ENCODE peak calls at places on chromosomes 7 and 10, in six cellular contexts. F is A549, V is body of pancreas, E is suprapubic skin, C is K562, Z is IMR-90. B is an unnamed sample.

GRCh38 chr7:116704650-116705049 is 32.7 kb downstream of the MET start:
- DNase-seq in F (no peak), V (no peak), E (no peak), C (no peak), Z (no peak), B (no peak)

GRCh38 chr10:47079177-47079580 is 168.0 kb downstream of the PTPN20 start:
- DNase-seq in F (no peak), V (no peak), E (no peak), C (no peak), Z (peak; percentile 67), B (no peak)

GRCh38 chr10:121952226-121952625 is 22.8 kb downstream of the NSMCE4A start:
- DNase-seq in F (no peak), V (no peak), E (no peak), C (no peak), Z (peak; percentile 13), B (no peak)

GRCh38 chr10:132650611-132651250 is 113.1 kb downstream of the INPP5A start:
- DNase-seq in F (no peak), V (no peak), E (peak; percentile 49), C (no peak), Z (no peak), B (no peak)

GRCh38 chr10:89869180-89869579 is 167.8 kb downstream of the KIF20B start:
- DNase-seq in F (no peak), V (no peak), E (no peak), C (no peak), Z (no peak), B (no peak)

GRCh38 chr10:71255817-71256660 is 43.7 kb downstream of the UNC5B start:
- DNase-seq in F (no peak), V (no peak), E (no peak), C (no peak), Z (peak; percentile 91), B (no peak)

GRCh38 chr10:22600516-22600915 is 113.9 kb downstream of the PIP4K2A start:
- DNase-seq in F (no peak), V (no peak), E (no peak), C (no peak), Z (no peak), B (no peak)

GRCh38 chr7:141057788-141058187 is 16.1 kb upstream of the TMEM178B start:
- DNase-seq in F (no peak), V (no peak), E (no peak), C (no peak), Z (no peak), B (no peak)

GRCh38 chr7:17027143-17027802 is 145.5 kb upstream of the AGR3 start:
- DNase-seq in F (no peak), V (no peak), E (no peak), C (no peak), Z (no peak), B (no peak)

GRCh38 chr10:44051584-44052385 is 333.1 kb downstream of the CXCL12 start:
- DNase-seq in F (no peak), V (peak; percentile 61), E (no peak), C (no peak), Z (peak; percentile 78), B (no peak)

GRCh38 chr7:18337425-18337824 is 158.1 kb upstream of the HDAC9 start:
- DNase-seq in F (no peak), V (no peak), E (no peak), C (no peak), Z (no peak), B (no peak)

GRCh38 chr7:40482794-40483374 is 348.1 kb downstream of the SUGCT start:
- DNase-seq in F (no peak), V (no peak), E (no peak), C (no peak), Z (no peak), B (no peak)

GRCh38 chr7:68706291-68706690 is 892.0 kb upstream of the AUTS2 start:
- DNase-seq in F (peak; percentile 81), V (no peak), E (no peak), C (no peak), Z (peak; percentile 91), B (no peak)

GRCh38 chr7:108570146-108570755 is 577 bp downstream of the DNAJB9 start:
- DNase-seq in F (peak; percentile 41), V (peak; percentile 75), E (peak; percentile 74), C (peak; percentile 76), Z (peak; percentile 40), B (peak; percentile 5)

GRCh38 chr7:20330797-20331230 is at the start of gene ITGB8:
- DNase-seq in F (peak; percentile 26), V (no peak), E (peak; percentile 71), C (no peak), Z (no peak), B (peak; percentile 23)

GRCh38 chr7:80218723-80219122 is 84.1 kb downstream of the GNAI1 start:
- DNase-seq in F (peak; percentile 40), V (no peak), E (no peak), C (no peak), Z (peak; percentile 95), B (no peak)

GRCh38 chr7:28748934-28749584 is 209.1 kb downstream of the TRIL start:
- DNase-seq in F (peak; percentile 33), V (peak; percentile 33), E (peak; percentile 77), C (no peak), Z (peak; percentile 71), B (no peak)

GRCh38 chr7:84393776-84394175 is 199.2 kb upstream of the SEMA3A start:
- DNase-seq in F (no peak), V (no peak), E (no peak), C (no peak), Z (peak; percentile 63), B (no peak)

GRCh38 chr7:158085741-158086695 is 501.6 kb downstream of the PTPRN2 start:
- DNase-seq in F (no peak), V (no peak), E (peak; percentile 19), C (no peak), Z (no peak), B (no peak)

GRCh38 chr10:95605163-95605562 is 44.0 kb upstream of the SORBS1 start:
- DNase-seq in F (no peak), V (no peak), E (no peak), C (no peak), Z (no peak), B (no peak)

GRCh38 chr10:5314866-5315265 is 49.9 kb upstream of the UCN3 start:
- DNase-seq in F (no peak), V (peak; percentile 30), E (no peak), C (no peak), Z (no peak), B (no peak)

GRCh38 chr7:93231799-93232672 is at the start of gene VPS50:
- DNase-seq in F (peak; percentile 93), V (peak; percentile 99), E (peak; percentile 96), C (peak; percentile 95), Z (peak; percentile 93), B (peak; percentile 49)
- TF ChIP-seq POLR2A in F (peak; percentile 36), V (peak; percentile 86), E (no peak), C (peak; percentile 89), Z (no peak), B (peak; percentile 80)

GRCh38 chr10:17229016-17229716 is 1.1 kb downstream of the VIM start:
- DNase-seq in F (peak; percentile 85), V (peak; percentile 84), E (peak; percentile 94), C (peak; percentile 75), Z (peak; percentile 89), B (no peak)
- TF ChIP-seq POLR2A in F (peak; percentile 99), V (peak; percentile 88), E (peak; percentile 91), C (peak; percentile 83), Z (peak; percentile 98), B (peak; percentile 36)

DNA sequence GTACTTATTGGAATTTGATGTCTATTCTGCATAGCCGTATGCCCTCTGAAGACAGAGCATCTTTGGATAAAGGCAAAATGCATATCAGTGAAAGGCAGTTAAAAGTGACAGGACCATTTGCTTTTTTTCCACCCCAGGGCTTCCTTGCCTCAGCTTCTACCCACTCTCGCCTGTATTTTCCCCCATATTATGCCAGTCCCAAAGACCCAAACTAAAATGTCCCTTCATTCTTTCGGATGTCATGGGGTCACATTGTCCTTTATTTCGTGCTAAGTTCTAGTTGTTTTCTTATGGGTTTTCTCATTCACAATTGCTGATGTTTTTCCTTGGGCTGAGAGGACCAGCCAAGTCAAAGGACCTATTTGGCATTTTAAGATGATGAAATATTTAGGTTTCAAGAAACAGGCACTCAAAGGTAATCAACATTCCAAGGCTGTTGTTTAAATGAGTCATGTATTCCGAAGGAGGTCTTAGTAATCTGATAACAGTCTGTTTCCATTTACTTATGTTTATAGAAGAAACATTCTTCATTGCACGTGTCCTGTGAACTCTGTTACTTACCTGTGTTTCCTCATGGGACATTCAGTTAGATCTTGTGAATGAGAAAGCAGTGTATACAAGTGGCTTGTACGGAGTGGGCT is 74.1 kb downstream of the DNAH11 start:
- DNase-seq in F (peak; percentile 40), V (no peak), E (no peak), C (no peak), Z (peak; percentile 37), B (no peak)
- TF ChIP-seq POLR2A in F (no peak), V (no peak), E (no peak), C (no peak), Z (no peak), B (no peak)

DNA sequence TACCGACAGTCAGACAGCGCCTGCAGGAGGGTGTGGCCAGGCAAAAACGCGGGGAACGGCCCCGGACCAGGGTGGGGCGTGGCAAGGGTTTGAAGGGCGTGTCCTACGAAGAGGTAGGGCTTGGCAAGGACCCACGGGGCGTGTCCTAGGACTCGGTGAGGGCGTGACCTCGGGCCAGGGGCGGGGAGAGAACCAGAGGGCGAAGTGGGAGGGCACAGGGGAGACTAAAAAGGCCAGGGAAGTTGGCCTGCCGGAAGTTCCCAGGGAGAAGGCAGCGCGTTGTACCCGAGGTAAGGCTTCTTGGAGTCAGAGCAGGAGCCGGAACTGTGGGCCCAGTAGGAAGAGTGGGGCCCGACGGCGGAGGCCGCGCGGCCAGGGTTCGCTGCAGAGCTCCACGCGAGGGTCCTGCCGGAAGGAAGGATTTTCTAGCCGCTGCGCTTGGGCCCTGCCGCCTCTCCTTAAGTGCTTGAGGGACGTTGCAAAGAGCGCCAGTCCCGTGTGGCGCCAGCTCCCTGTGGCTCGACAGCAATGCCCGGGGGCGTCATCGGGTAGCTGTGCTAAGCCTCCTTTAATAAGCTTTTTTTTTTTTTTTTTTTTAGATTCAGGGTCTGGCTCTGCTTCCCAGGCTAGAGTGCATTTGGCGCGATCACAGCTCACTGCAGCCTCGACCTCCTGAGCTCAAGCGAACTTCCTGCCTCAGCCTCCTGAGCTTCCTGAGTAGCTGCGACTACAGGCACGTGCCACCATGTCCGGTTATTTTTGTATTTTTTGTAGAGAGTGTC is at the start of gene PTER:
- DNase-seq in F (peak; percentile 71), V (peak; percentile 97), E (peak; percentile 99), C (peak; percentile 94), Z (peak; percentile 78), B (peak; percentile 80)
- TF ChIP-seq POLR2A in F (peak; percentile 92), V (peak; percentile 96), E (no peak), C (peak; percentile 94), Z (no peak), B (peak; percentile 59)

GRCh38 chr7:5822742-5823503 is 41.5 kb upstream of the RNF216 start:
- DNase-seq in F (peak; percentile 97), V (peak; percentile 97), E (peak; percentile 98), C (peak; percentile 92), Z (peak; percentile 85), B (peak; percentile 92)
- TF ChIP-seq POLR2A in F (peak; percentile 46), V (peak; percentile 63), E (no peak), C (peak; percentile 80), Z (no peak), B (no peak)

GRCh38 chr10:11684717-11685645 is 57.2 kb upstream of the ECHDC3 start:
- DNase-seq in F (peak; percentile 89), V (peak; percentile 52), E (peak; percentile 88), C (peak; percentile 83), Z (peak; percentile 86), B (peak; percentile 43)
- TF ChIP-seq POLR2A in F (no peak), V (no peak), E (no peak), C (no peak), Z (no peak), B (peak; percentile 91)

B was measured in GM12891.